ENCODE peak calls at places on chromosomes 12 and 14, in six cellular contexts. S is HepG2, C is A549, V is IMR-90, L is HEK293T, W is K562. P is an unnamed sample.

GRCh38 chr12:79420146-79420618 is 270.6 kb downstream of the PAWR start:
- DNase-seq in S (peak), W (no peak), V (peak), C (peak), L (peak), P (no peak)

GRCh38 chr12:106093246-106093645 is 45.5 kb downstream of the NUAK1 start:
- DNase-seq in S (no peak), C (no peak), V (no peak), W (no peak), L (no peak), P (no peak)

GRCh38 chr12:124790650-124791400 is 72.8 kb downstream of the SCARB1 start:
- DNase-seq in V (no peak), C (no peak), W (no peak), S (no peak), L (no peak), P (no peak)

GRCh38 chr12:118359541-118359915 is 13.2 kb downstream of the TAOK3 start:
- DNase-seq in V (no peak), S (no peak), W (peak), L (no peak), C (no peak), P (no peak)

GRCh38 chr14:72439707-72440106 is 454.2 kb downstream of the DPF3 start:
- DNase-seq in V (no peak), L (no peak), C (no peak), W (no peak), S (no peak), P (peak)

GRCh38 chr14:95183532-95184412 is 26.4 kb upstream of the DICER1 start:
- DNase-seq in S (no peak), C (no peak), W (no peak), V (no peak), L (no peak), P (peak)

GRCh38 chr12:8123124-8123888 is at the start of gene CLEC4A:
- DNase-seq in W (no peak), C (no peak), S (no peak), V (no peak), L (no peak), P (no peak)

GRCh38 chr12:104243551-104243950 is 28.0 kb downstream of the TXNRD1 start:
- DNase-seq in V (no peak), C (no peak), S (no peak), L (no peak), W (no peak), P (no peak)

GRCh38 chr14:44108601-44109000 is 398.5 kb downstream of the FSCB start:
- DNase-seq in C (no peak), W (no peak), V (no peak), L (no peak), S (no peak), P (no peak)

GRCh38 chr12:67446716-67447115 is 177.6 kb downstream of the CAND1 start:
- DNase-seq in S (no peak), V (no peak), L (no peak), W (no peak), C (no peak), P (no peak)

GRCh38 chr14:23538785-23539184 is 12.8 kb downstream of the ZFHX2 start:
- DNase-seq in S (no peak), V (peak), C (no peak), W (no peak), L (no peak), P (no peak)

GRCh38 chr14:65103150-65103760 is 938 bp upstream of the MAX start:
- DNase-seq in W (peak), C (peak), V (peak), L (peak), S (peak), P (no peak)

GRCh38 chr12:54945082-54945481 is 39.5 kb downstream of the TESPA1 start:
- DNase-seq in L (no peak), C (no peak), W (no peak), V (no peak), S (no peak), P (no peak)

GRCh38 chr14:34331728-34332623 is 130.1 kb downstream of the SPTSSA start:
- DNase-seq in S (peak), V (peak), C (peak), L (peak), W (peak), P (peak)

GRCh38 chr14:95265106-95266094 is 54.3 kb downstream of the CLMN start:
- DNase-seq in C (peak), W (no peak), V (peak), L (no peak), S (peak), P (peak)

GRCh38 chr12:6927999-6928702 is 392 bp downstream of the ATN1 start:
- DNase-seq in V (no peak), W (no peak), L (no peak), C (no peak), S (no peak), P (no peak)

GRCh38 chr12:10466311-10466710 is 13.1 kb upstream of the KLRC1 start:
- DNase-seq in V (no peak), S (no peak), W (no peak), L (no peak), C (no peak), P (no peak)

GRCh38 chr12:27493260-27493935 is 30.6 kb upstream of the PPFIBP1 start:
- DNase-seq in V (peak), W (no peak), L (no peak), S (no peak), C (peak), P (no peak)

GRCh38 chr12:93662961-93663728 is 14.0 kb upstream of the CRADD start:
- DNase-seq in L (no peak), V (peak), S (peak), W (no peak), C (no peak), P (no peak)

GRCh38 chr12:12290206-12290605 is 23.4 kb upstream of the LRP6 start:
- DNase-seq in V (no peak), S (no peak), W (no peak), L (no peak), C (no peak), P (no peak)

GRCh38 chr14:105083926-105084685 is 18.9 kb upstream of the GPR132 start:
- DNase-seq in S (no peak), W (no peak), C (no peak), V (no peak), L (no peak), P (no peak)

GRCh38 chr12:4934651-4935050 is 24.9 kb downstream of the KCNA1 start:
- DNase-seq in W (no peak), S (no peak), L (no peak), C (no peak), V (peak), P (no peak)

GRCh38 chr12:45623221-45623620 is 106.3 kb upstream of the ARID2 start:
- DNase-seq in S (no peak), L (no peak), C (no peak), V (no peak), W (no peak), P (no peak)

GRCh38 chr14:100804138-100804537 is 21.8 kb upstream of the MEG3 start:
- DNase-seq in C (no peak), V (no peak), W (no peak), S (no peak), L (no peak), P (no peak)

GRCh38 chr14:104465482-104466390 is 113.8 kb upstream of the C14orf180 start:
- DNase-seq in S (no peak), L (no peak), W (no peak), C (no peak), V (no peak), P (no peak)

GRCh38 chr12:56029166-56029519 is 8.3 kb downstream of the IKZF4 start:
- DNase-seq in L (no peak), S (no peak), W (no peak), V (peak), C (no peak), P (no peak)

GRCh38 chr14:25371053-25371452 is 321.1 kb upstream of the STXBP6 start:
- DNase-seq in W (no peak), L (no peak), C (no peak), V (no peak), S (no peak), P (no peak)

GRCh38 chr12:50055831-50056628 is 1.4 kb upstream of the ASIC1 start:
- DNase-seq in S (peak), L (peak), C (peak), V (peak), W (peak), P (no peak)

GRCh38 chr14:58746701-58747100 is 108.9 kb downstream of the DACT1 start:
- DNase-seq in S (no peak), L (no peak), V (no peak), C (no peak), W (no peak), P (no peak)

GRCh38 chr14:58747181-58747580 is 109.4 kb downstream of the DACT1 start:
- DNase-seq in S (no peak), C (peak), V (peak), W (no peak), L (no peak), P (no peak)

GRCh38 chr14:58750321-58751269 is 112.8 kb downstream of the DACT1 start:
- DNase-seq in W (no peak), C (no peak), V (no peak), L (no peak), S (no peak), P (no peak)

GRCh38 chr14:58751788-58752187 is 114.0 kb downstream of the DACT1 start:
- DNase-seq in L (no peak), C (no peak), V (no peak), S (no peak), W (no peak), P (no peak)

DNA sequence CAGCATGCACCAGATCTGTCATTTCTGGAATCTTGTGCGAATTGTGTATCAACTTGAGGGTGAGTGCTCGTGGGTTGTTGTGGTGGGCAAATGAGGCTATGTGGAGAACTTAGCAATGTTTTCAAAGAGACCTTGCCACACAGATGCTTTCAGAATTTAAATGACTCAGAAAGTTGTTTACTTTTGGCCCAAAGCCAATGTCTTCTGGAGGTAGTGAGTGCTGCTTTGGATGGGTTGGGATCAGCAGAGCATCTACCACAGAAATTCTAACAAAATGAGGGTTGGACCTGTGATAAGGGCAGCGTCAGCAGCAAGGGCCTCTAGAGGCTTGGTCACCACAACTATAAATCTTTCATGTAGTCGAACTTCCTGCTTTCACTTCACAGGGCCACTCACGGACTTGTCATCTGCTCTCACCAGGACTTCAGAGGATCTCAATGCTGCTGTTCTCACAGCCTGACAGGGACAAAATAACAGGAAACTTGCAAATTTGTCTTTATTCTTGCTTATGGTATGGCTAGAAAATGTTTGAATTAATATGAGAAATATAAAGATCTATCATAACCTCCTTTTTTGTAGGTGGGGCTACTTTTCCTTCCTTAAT is 111.4 kb downstream of the DACT1 start:
- DNase-seq in C (peak), W (peak), V (peak), S (peak), L (peak), P (peak)
- TF ChIP-seq BHLHE40 in C (no peak), W (no peak), V (peak), S (no peak), L (no peak), P (peak)

GRCh38 chr12:751828-752672 is at the start of gene WNK1:
- DNase-seq in C (peak), V (peak), S (peak), L (peak), W (peak), P (peak)

GRCh38 chr12:754238-754816 is 1.9 kb downstream of the WNK1 start:
- DNase-seq in L (no peak), V (no peak), W (peak), C (peak), S (no peak), P (no peak)

GRCh38 chr12:751192-751827 is 1.1 kb upstream of the WNK1 start:
- DNase-seq in L (peak), W (peak), S (peak), V (peak), C (peak), P (peak)

GRCh38 chr12:753401-754237 is 1.2 kb downstream of the WNK1 start:
- DNase-seq in W (peak), C (peak), L (peak), V (no peak), S (no peak), P (no peak)

GRCh38 chr12:752673-753400 is 458 bp downstream of the WNK1 start:
- DNase-seq in V (peak), C (peak), S (no peak), W (peak), L (peak), P (no peak)
- TF ChIP-seq BHLHE40 in V (peak), C (no peak), S (no peak), W (peak), L (no peak), P (peak)

GRCh38 chr12:18446245-18446644 is 184.9 kb downstream of the PIK3C2G start:
- DNase-seq in C (no peak), W (no peak), S (no peak), L (no peak), V (no peak), P (no peak)

GRCh38 chr12:18439541-18439940 is 178.2 kb downstream of the PIK3C2G start:
- DNase-seq in L (no peak), W (no peak), V (peak), S (no peak), C (no peak), P (no peak)

GRCh38 chr12:18443768-18444437 is 182.6 kb downstream of the PIK3C2G start:
- DNase-seq in C (no peak), V (peak), L (no peak), S (no peak), W (no peak), P (no peak)
- TF ChIP-seq BHLHE40 in C (no peak), V (no peak), L (no peak), S (no peak), W (no peak), P (no peak)

GRCh38 chr12:132171968-132172521 is 27.8 kb downstream of the NOC4L start:
- DNase-seq in S (no peak), C (no peak), W (no peak), V (no peak), L (no peak), P (no peak)

GRCh38 chr12:132171293-132171967 is 27.2 kb downstream of the NOC4L start:
- DNase-seq in L (no peak), C (no peak), S (no peak), W (no peak), V (no peak), P (no peak)

GRCh38 chr12:132170094-132170636 is 25.9 kb downstream of the NOC4L start:
- DNase-seq in W (no peak), V (peak), C (no peak), S (no peak), L (no peak), P (no peak)

GRCh38 chr12:132169376-132169775 is 25.1 kb downstream of the NOC4L start:
- DNase-seq in L (no peak), S (no peak), V (no peak), W (no peak), C (no peak), P (no peak)

GRCh38 chr12:132170637-132171292 is 26.5 kb downstream of the NOC4L start:
- DNase-seq in S (no peak), C (no peak), W (no peak), V (no peak), L (no peak), P (no peak)
- TF ChIP-seq BHLHE40 in S (no peak), C (no peak), W (no peak), V (no peak), L (no peak), P (no peak)

DNA sequence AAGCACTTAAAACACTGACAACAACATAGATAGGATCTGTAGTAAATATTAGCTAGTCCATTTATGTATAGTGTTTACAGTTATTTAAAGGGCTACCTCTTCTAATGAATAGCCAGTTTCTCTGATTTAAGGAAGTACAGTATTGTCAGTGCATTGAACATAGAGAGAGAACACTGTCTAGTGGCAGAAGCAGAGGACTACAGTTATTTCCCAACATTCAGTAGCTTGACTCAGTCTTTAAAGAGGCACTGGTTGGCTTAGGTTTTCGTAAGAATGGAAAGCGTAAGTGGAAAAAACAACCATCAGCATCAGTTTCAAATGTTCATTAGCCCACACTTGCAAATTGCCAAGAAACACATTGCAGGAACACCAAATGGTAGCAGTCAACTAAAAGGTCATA is 125.0 kb upstream of the HMGA2 start:
- DNase-seq in S (no peak), L (no peak), V (peak), C (peak), W (no peak), P (no peak)
- TF ChIP-seq BHLHE40 in S (no peak), L (no peak), V (no peak), C (no peak), W (no peak), P (no peak)

GRCh38 chr12:3885179-3886094 is 12.2 kb upstream of the PARP11 start:
- DNase-seq in V (peak), W (peak), L (peak), C (peak), S (peak), P (no peak)
- TF ChIP-seq BHLHE40 in V (no peak), W (no peak), L (no peak), C (no peak), S (no peak), P (no peak)

GRCh38 chr14:37047996-37048395 is 124.4 kb downstream of the SLC25A21 start:
- DNase-seq in W (no peak), C (no peak), L (no peak), V (no peak), S (no peak), P (no peak)

GRCh38 chr14:37048666-37049071 is 123.7 kb downstream of the SLC25A21 start:
- DNase-seq in L (no peak), S (no peak), C (no peak), W (no peak), V (peak), P (no peak)

GRCh38 chr14:37051153-37051552 is 121.3 kb downstream of the SLC25A21 start:
- DNase-seq in W (no peak), L (no peak), S (no peak), V (no peak), C (no peak), P (no peak)

GRCh38 chr14:37047226-37047625 is 125.2 kb downstream of the SLC25A21 start:
- DNase-seq in L (no peak), W (no peak), S (no peak), C (no peak), V (no peak), P (no peak)

GRCh38 chr14:37045340-37046061 is 126.9 kb downstream of the SLC25A21 start:
- DNase-seq in V (no peak), L (no peak), C (no peak), S (no peak), W (no peak), P (no peak)
- TF ChIP-seq BHLHE40 in V (no peak), L (no peak), C (no peak), S (no peak), W (no peak), P (no peak)

GRCh38 chr12:76637807-76638206 is 78.2 kb upstream of the OSBPL8 start:
- DNase-seq in L (no peak), V (peak), C (no peak), W (no peak), S (no peak), P (no peak)
- TF ChIP-seq BHLHE40 in L (no peak), V (no peak), C (no peak), W (no peak), S (no peak), P (no peak)

GRCh38 chr14:81465507-81466228 is 65.5 kb upstream of the STON2 start:
- DNase-seq in C (no peak), L (no peak), S (no peak), W (no peak), V (no peak), P (no peak)

GRCh38 chr14:81459421-81459820 is 59.3 kb upstream of the STON2 start:
- DNase-seq in L (no peak), S (no peak), W (no peak), V (no peak), C (no peak), P (no peak)

GRCh38 chr14:81459912-81460311 is 59.8 kb upstream of the STON2 start:
- DNase-seq in W (no peak), C (no peak), S (no peak), L (no peak), V (no peak), P (no peak)

GRCh38 chr14:81466854-81467253 is 66.7 kb upstream of the STON2 start:
- DNase-seq in L (no peak), C (no peak), W (no peak), S (no peak), V (no peak), P (no peak)

GRCh38 chr14:81464253-81465001 is 64.3 kb upstream of the STON2 start:
- DNase-seq in L (peak), V (peak), W (peak), C (peak), S (peak), P (peak)
- TF ChIP-seq BHLHE40 in L (no peak), V (no peak), W (no peak), C (no peak), S (no peak), P (no peak)